ENCODE peak calls at places on chromosomes 6 and 20, in six cellular contexts. K, V, J, P, M and U are unnamed samples.

GRCh38 chr6:157557541-157557940 is 176.6 kb downstream of the ZDHHC14 start:
- DNase-seq in K (no peak), V (no peak), J (no peak), P (no peak), M (no peak), U (no peak)

GRCh38 chr6:159899994-159900745 is 9.4 kb downstream of the MAS1 start:
- DNase-seq in K (no peak), V (peak), J (no peak), P (no peak), M (no peak), U (peak)

GRCh38 chr6:1311400-1312192 is at the start of gene FOXQ1:
- DNase-seq in K (no peak), V (peak), J (no peak), P (peak), M (no peak), U (no peak)

GRCh38 chr6:112366695-112367546 is 19.8 kb downstream of the RFPL4B start:
- DNase-seq in K (no peak), V (no peak), J (no peak), P (no peak), M (no peak), U (no peak)

GRCh38 chr6:1094306-1094705 is 217.6 kb upstream of the FOXQ1 start:
- DNase-seq in K (no peak), V (peak), J (no peak), P (no peak), M (no peak), U (peak)

GRCh38 chr6:151213352-151213751 is 26.4 kb upstream of the AKAP12 start:
- DNase-seq in K (no peak), V (no peak), J (no peak), P (no peak), M (no peak), U (no peak)

GRCh38 chr20:48286571-48287551 is 501.6 kb upstream of the SULF2 start:
- DNase-seq in K (peak), V (no peak), J (no peak), P (peak), M (no peak), U (no peak)

GRCh38 chr6:4459032-4459431 is 317.2 kb upstream of the CDYL start:
- DNase-seq in K (peak), V (peak), J (no peak), P (peak), M (no peak), U (peak)

GRCh38 chr6:28863607-28864320 is 60.0 kb downstream of the TRIM27 start:
- DNase-seq in K (peak), V (peak), J (peak), P (peak), M (peak), U (peak)

GRCh38 chr6:168248148-168248620 is 71.4 kb downstream of the DACT2 start:
- DNase-seq in K (no peak), V (no peak), J (peak), P (no peak), M (no peak), U (no peak)

GRCh38 chr6:11525468-11526155 is 11.9 kb upstream of the TMEM170B start:
- DNase-seq in K (peak), V (peak), J (no peak), P (peak), M (peak), U (peak)

GRCh38 chr6:128350416-128351254 is 169.8 kb downstream of the PTPRK start:
- DNase-seq in K (no peak), V (peak), J (no peak), P (peak), M (no peak), U (peak)

GRCh38 chr20:41185013-41185757 is 47.8 kb downstream of the PLCG1 start:
- DNase-seq in K (no peak), V (no peak), J (no peak), P (peak), M (peak), U (no peak)

GRCh38 chr6:113927001-113927400 is 43.9 kb downstream of the HDAC2 start:
- DNase-seq in K (no peak), V (no peak), J (no peak), P (no peak), M (no peak), U (no peak)

GRCh38 chr6:127206531-127207065 is 60.1 kb upstream of the RNF146 start:
- DNase-seq in K (no peak), V (peak), J (no peak), P (no peak), M (no peak), U (peak)

GRCh38 chr20:36303020-36303595 is 3.0 kb upstream of the DLGAP4 start:
- DNase-seq in K (no peak), V (no peak), J (no peak), P (no peak), M (no peak), U (no peak)

GRCh38 chr6:132007474-132008190 is 56.5 kb upstream of the CCN2 start:
- DNase-seq in K (no peak), V (peak), J (no peak), P (no peak), M (no peak), U (peak)

GRCh38 chr6:151690768-151691562 is 116.5 kb upstream of the ESR1 start:
- DNase-seq in K (no peak), V (no peak), J (no peak), P (no peak), M (no peak), U (peak)

GRCh38 chr6:114282268-114282667 is 60.6 kb downstream of the HS3ST5 start:
- DNase-seq in K (no peak), V (no peak), J (no peak), P (no peak), M (no peak), U (no peak)

GRCh38 chr6:16380220-16380809 is 141.9 kb downstream of the GMPR start:
- DNase-seq in K (no peak), V (no peak), J (no peak), P (no peak), M (no peak), U (no peak)

GRCh38 chr6:160028487-160029275 is 59.8 kb downstream of the IGF2R start:
- DNase-seq in K (no peak), V (no peak), J (peak), P (no peak), M (no peak), U (no peak)

GRCh38 chr6:107185570-107185969 is 70.3 kb upstream of the BEND3 start:
- DNase-seq in K (no peak), V (peak), J (no peak), P (peak), M (no peak), U (no peak)

GRCh38 chr6:68638225-68638900 is 3.3 kb downstream of the ADGRB3 start:
- DNase-seq in K (peak), V (peak), J (no peak), P (peak), M (no peak), U (peak)

GRCh38 chr20:59520814-59521213 is 83.5 kb upstream of the PHACTR3 start:
- DNase-seq in K (no peak), V (no peak), J (no peak), P (no peak), M (no peak), U (no peak)

GRCh38 chr6:79031821-79032590 is 46.0 kb downstream of the PHIP start:
- DNase-seq in K (no peak), V (peak), J (no peak), P (no peak), M (no peak), U (peak)

GRCh38 chr20:32638848-32639247 is 34.9 kb downstream of the C20orf203 start:
- DNase-seq in K (no peak), V (no peak), J (no peak), P (no peak), M (no peak), U (no peak)

GRCh38 chr6:137697267-137697938 is 169.7 kb upstream of the TNFAIP3 start:
- DNase-seq in K (no peak), V (peak), J (no peak), P (peak), M (no peak), U (peak)

GRCh38 chr6:164991573-164991972 is 317.8 kb downstream of the C6orf118 start:
- DNase-seq in K (no peak), V (no peak), J (no peak), P (no peak), M (no peak), U (no peak)

GRCh38 chr6:15304337-15305078 is 58.6 kb downstream of the JARID2 start:
- DNase-seq in K (no peak), V (no peak), J (no peak), P (no peak), M (no peak), U (no peak)

GRCh38 chr6:49933526-49933925 is 30.4 kb downstream of the DEFB114 start:
- DNase-seq in K (no peak), V (no peak), J (no peak), P (no peak), M (no peak), U (no peak)

GRCh38 chr6:142518761-142519160 is 217.0 kb downstream of the ADGRG6 start:
- DNase-seq in K (no peak), V (no peak), J (no peak), P (no peak), M (no peak), U (no peak)

GRCh38 chr6:40349566-40350192 is 237.5 kb downstream of the LRFN2 start:
- DNase-seq in K (no peak), V (no peak), J (peak), P (no peak), M (no peak), U (no peak)

GRCh38 chr6:21710908-21711627 is 117.5 kb downstream of the SOX4 start:
- DNase-seq in K (no peak), V (no peak), J (no peak), P (no peak), M (no peak), U (no peak)

GRCh38 chr6:137775720-137776119 is 91.3 kb upstream of the TNFAIP3 start:
- DNase-seq in K (peak), V (no peak), J (no peak), P (no peak), M (no peak), U (no peak)

GRCh38 chr6:30494275-30494990 is 5.1 kb downstream of the HLA-E start:
- DNase-seq in K (no peak), V (no peak), J (peak), P (no peak), M (no peak), U (no peak)

GRCh38 chr6:142902636-142903053 is 42.3 kb downstream of the HIVEP2 start:
- DNase-seq in K (no peak), V (peak), J (peak), P (peak), M (peak), U (peak)

GRCh38 chr6:52213127-52213526 is 27.0 kb downstream of the IL17A start:
- DNase-seq in K (no peak), V (no peak), J (peak), P (no peak), M (no peak), U (no peak)

GRCh38 chr6:52493669-52494068 is 73.5 kb downstream of the EFHC1 start:
- DNase-seq in K (no peak), V (peak), J (no peak), P (no peak), M (no peak), U (no peak)

GRCh38 chr20:17849901-17850673 is 118.5 kb downstream of the SNX5 start:
- DNase-seq in K (peak), V (peak), J (no peak), P (peak), M (peak), U (peak)
- TF ChIP-seq CTCF in K (no peak), V (no peak), J (no peak), P (no peak), M (no peak), U (no peak)

DNA sequence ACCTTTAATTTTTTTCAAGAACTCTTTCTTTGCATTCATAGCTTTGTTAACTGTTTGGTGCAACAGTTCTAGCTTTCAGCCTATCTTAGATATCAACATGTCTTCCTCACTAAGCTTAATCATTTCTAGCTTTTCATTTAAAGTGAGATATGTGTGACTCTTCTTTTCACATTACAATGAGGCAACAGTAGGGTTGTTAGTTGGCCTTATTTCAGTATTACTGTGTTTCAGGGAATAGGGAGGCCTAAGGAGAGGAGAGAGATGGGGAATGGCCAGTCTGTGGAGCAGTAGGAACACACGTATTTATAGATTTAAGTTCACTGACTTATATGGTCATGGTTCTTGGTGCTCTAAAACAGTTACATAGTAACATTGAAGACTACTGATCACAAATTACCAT is 35.8 kb downstream of the CST9L start:
- DNase-seq in K (no peak), V (no peak), J (no peak), P (no peak), M (no peak), U (no peak)
- H3K4me3 ChIP-seq in K (no peak), V (no peak), J (no peak), P (no peak), M (no peak), U (no peak)

DNA sequence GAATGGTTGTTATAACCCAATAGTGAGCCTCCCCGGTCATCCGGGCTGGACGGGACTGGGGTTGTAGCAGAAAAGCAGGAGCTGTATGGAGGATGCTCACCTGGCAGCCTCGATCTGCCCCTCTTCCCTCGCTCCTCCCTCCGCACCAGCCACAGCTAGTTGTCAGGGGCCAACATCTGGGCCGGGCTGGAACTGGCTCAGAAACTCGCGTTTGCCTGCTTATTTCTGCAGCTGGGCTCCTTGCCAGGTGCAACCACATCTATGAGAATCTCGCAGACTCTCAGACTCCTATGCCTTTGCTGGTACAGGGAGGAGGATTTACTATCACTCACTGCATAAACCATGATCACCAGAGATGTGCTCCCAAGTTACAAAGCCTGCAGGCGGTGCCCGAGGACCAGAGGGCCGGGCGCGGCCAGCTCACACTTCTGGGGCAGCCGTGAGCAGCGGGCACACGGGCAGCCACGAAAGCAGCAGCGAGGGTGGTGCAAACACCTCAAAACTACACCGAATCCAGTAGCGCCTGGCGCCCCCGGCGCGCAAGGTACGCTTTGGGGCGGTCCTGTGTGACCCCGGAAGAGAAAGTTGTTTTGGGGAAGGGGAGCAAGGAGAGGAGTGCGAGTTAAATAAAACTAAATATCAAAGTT is 609 bp upstream of the LRRC1 start:
- DNase-seq in K (peak), V (peak), J (peak), P (peak), M (peak), U (peak)
- TF ChIP-seq CTCF in K (peak), V (peak), J (peak), P (peak), M (peak), U (peak)

GRCh38 chr6:6725834-6726194 is 137.3 kb downstream of the LY86 start:
- DNase-seq in K (no peak), V (no peak), J (no peak), P (no peak), M (no peak), U (no peak)

GRCh38 chr6:6723792-6724318 is 135.3 kb downstream of the LY86 start:
- DNase-seq in K (peak), V (no peak), J (no peak), P (peak), M (no peak), U (no peak)

GRCh38 chr6:6723316-6723715 is 134.8 kb downstream of the LY86 start:
- DNase-seq in K (no peak), V (no peak), J (no peak), P (no peak), M (no peak), U (no peak)

GRCh38 chr6:6725120-6725833 is 136.8 kb downstream of the LY86 start:
- DNase-seq in K (no peak), V (no peak), J (no peak), P (no peak), M (no peak), U (no peak)

GRCh38 chr6:6724319-6725119 is 136.0 kb downstream of the LY86 start:
- DNase-seq in K (peak), V (peak), J (peak), P (peak), M (peak), U (peak)
- H3K4me3 ChIP-seq in K (peak), V (peak), J (no peak), P (no peak), M (peak), U (peak)

GRCh38 chr6:105501246-105501645 is 98.4 kb upstream of the PREP start:
- DNase-seq in K (no peak), V (no peak), J (no peak), P (peak), M (no peak), U (no peak)

GRCh38 chr6:105500693-105501092 is 97.8 kb upstream of the PREP start:
- DNase-seq in K (no peak), V (no peak), J (no peak), P (no peak), M (no peak), U (no peak)

GRCh38 chr6:105503641-105504040 is 100.8 kb upstream of the PREP start:
- DNase-seq in K (no peak), V (no peak), J (no peak), P (no peak), M (no peak), U (no peak)

GRCh38 chr6:105501945-105502344 is 99.1 kb upstream of the PREP start:
- DNase-seq in K (peak), V (no peak), J (no peak), P (no peak), M (no peak), U (no peak)

DNA sequence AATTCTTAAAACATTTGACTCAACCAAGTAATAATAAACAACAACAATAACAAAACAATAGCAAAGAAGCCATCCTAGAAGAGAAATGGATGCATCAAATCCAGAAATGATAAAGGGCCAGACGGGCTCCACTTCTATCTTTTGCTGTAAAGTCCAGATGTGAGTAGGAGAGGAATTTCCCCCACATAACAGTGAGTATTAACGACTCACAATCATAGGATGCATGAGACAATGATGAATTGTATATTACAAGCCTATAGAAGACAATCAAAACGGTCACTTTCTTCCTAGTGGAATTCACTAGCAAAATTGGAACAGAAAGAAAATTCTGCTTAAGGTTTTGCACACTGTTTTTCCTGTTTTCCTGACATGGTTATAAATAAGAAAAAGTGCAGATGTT is 97.0 kb upstream of the PREP start:
- DNase-seq in K (no peak), V (peak), J (no peak), P (no peak), M (no peak), U (no peak)
- TF ChIP-seq CTCF in K (no peak), V (no peak), J (no peak), P (no peak), M (no peak), U (no peak)

GRCh38 chr6:2858678-2859324 is 17.1 kb upstream of the SERPINB1 start:
- DNase-seq in K (no peak), V (no peak), J (no peak), P (no peak), M (no peak), U (no peak)
- H3K4me3 ChIP-seq in K (no peak), V (no peak), J (no peak), P (no peak), M (no peak), U (no peak)

DNA sequence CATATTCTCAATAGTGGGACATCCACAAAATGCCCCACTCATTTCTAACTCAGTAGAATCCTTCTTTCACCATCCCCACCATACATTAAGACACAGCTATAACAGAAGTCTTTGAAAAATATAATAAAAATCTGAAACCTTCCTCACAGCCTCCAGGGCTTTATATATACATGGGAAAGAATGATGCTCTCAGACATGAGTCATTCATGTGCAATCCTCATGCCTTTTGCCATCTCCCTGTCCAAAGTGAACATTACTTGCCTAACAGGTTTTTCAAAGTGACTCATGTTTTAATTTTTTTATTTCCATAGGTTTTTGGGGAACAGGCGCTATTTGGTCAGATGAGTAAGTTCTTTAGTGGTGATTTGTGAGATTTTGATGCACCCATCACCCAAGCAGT is 162.7 kb downstream of the RALGAPA2 start:
- DNase-seq in K (no peak), V (peak), J (no peak), P (peak), M (no peak), U (peak)
- TF ChIP-seq CTCF in K (no peak), V (no peak), J (no peak), P (no peak), M (no peak), U (no peak)

DNA sequence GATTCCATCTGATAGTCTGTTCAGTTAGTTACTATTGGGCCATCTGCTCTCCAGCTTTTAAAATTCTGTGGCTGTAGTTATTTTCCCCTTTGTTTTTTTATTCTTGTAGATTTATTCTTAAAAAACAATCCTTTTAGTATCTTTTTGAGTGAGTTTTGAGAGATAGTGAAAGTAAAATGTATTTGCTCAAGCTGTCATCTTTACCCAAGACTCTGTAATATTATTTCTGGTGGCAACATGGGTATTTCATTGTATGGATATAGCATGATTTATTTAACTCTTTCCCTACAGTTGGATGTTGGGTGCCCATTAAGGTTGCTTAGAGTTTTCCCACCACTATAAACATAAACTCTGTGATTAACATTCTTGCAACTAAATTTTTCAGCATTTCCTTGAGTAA is 24.6 kb downstream of the STK4 start:
- DNase-seq in K (no peak), V (no peak), J (no peak), P (no peak), M (no peak), U (no peak)
- H3K4me3 ChIP-seq in K (no peak), V (no peak), J (no peak), P (no peak), M (no peak), U (peak)

GRCh38 chr20:35288325-35289060 is 3.7 kb downstream of the FAM83C start:
- DNase-seq in K (no peak), V (no peak), J (no peak), P (no peak), M (no peak), U (no peak)
- TF ChIP-seq CTCF in K (no peak), V (no peak), J (no peak), P (no peak), M (no peak), U (no peak)